ENCODE peak calls at places on chromosomes 7 and 10, in six cellular contexts. One of them, this sample, is unnamed.

GRCh38 chr10:125411724-125412123 is 251.4 kb upstream of the CTBP2 start:
- DNase-seq in OCI-LY7: no peak
- DNase-seq in mammary epithelial cell: peak; percentile 94
- DNase-seq in PC-3: peak; percentile 84
- DNase-seq in Karpas-422: no peak
- DNase-seq in neural progenitor cell: no peak
- DNase-seq in this sample: peak; percentile 55

GRCh38 chr7:131648491-131648890 is 92.1 kb upstream of the PODXL start:
- DNase-seq in Karpas-422: no peak
- DNase-seq in OCI-LY7: no peak
- DNase-seq in neural progenitor cell: no peak
- DNase-seq in mammary epithelial cell: no peak
- DNase-seq in PC-3: no peak
- DNase-seq in this sample: no peak

GRCh38 chr10:132420469-132421376 is 23.7 kb downstream of the PWWP2B start:
- DNase-seq in OCI-LY7: peak; percentile 52
- DNase-seq in neural progenitor cell: no peak
- DNase-seq in PC-3: peak; percentile 53
- DNase-seq in Karpas-422: no peak
- DNase-seq in mammary epithelial cell: no peak
- DNase-seq in this sample: no peak

GRCh38 chr7:92621641-92622429 is 31.6 kb upstream of the FAM133B start:
- DNase-seq in mammary epithelial cell: peak; percentile 32
- DNase-seq in OCI-LY7: peak; percentile 6
- DNase-seq in Karpas-422: peak; percentile 58
- DNase-seq in PC-3: no peak
- DNase-seq in neural progenitor cell: no peak
- DNase-seq in this sample: no peak

GRCh38 chr7:77887567-77887966 is 89.0 kb downstream of the PHTF2 start:
- DNase-seq in Karpas-422: no peak
- DNase-seq in mammary epithelial cell: peak; percentile 35
- DNase-seq in neural progenitor cell: no peak
- DNase-seq in OCI-LY7: no peak
- DNase-seq in PC-3: peak; percentile 49
- DNase-seq in this sample: no peak

GRCh38 chr7:2241580-2242540 is at the start of the genes MRM2 and NUDT1:
- DNase-seq in Karpas-422: peak; percentile 91
- DNase-seq in mammary epithelial cell: peak; percentile 79
- DNase-seq in OCI-LY7: peak; percentile 87
- DNase-seq in neural progenitor cell: peak; percentile 95
- DNase-seq in PC-3: peak; percentile 83
- DNase-seq in this sample: no peak

GRCh38 chr10:8238989-8239388 is 184.5 kb downstream of the GATA3 start:
- DNase-seq in PC-3: no peak
- DNase-seq in OCI-LY7: no peak
- DNase-seq in neural progenitor cell: no peak
- DNase-seq in Karpas-422: no peak
- DNase-seq in mammary epithelial cell: no peak
- DNase-seq in this sample: no peak

GRCh38 chr7:82444220-82445049 is 858 bp upstream of the CACNA2D1 start:
- DNase-seq in PC-3: peak; percentile 6
- DNase-seq in mammary epithelial cell: peak; percentile 40
- DNase-seq in neural progenitor cell: peak; percentile 64
- DNase-seq in OCI-LY7: no peak
- DNase-seq in Karpas-422: no peak
- DNase-seq in this sample: no peak

GRCh38 chr7:70693690-70694356 is 438.1 kb upstream of the GALNT17 start:
- DNase-seq in OCI-LY7: peak; percentile 81
- DNase-seq in PC-3: no peak
- DNase-seq in neural progenitor cell: peak; percentile 91
- DNase-seq in mammary epithelial cell: peak; percentile 58
- DNase-seq in Karpas-422: peak; percentile 83
- DNase-seq in this sample: no peak

GRCh38 chr10:29841724-29842649 is 207.2 kb upstream of the SVIL start:
- DNase-seq in neural progenitor cell: peak; percentile 16
- DNase-seq in OCI-LY7: no peak
- DNase-seq in Karpas-422: no peak
- DNase-seq in mammary epithelial cell: no peak
- DNase-seq in PC-3: peak; percentile 37
- DNase-seq in this sample: no peak

GRCh38 chr10:2584385-2584784 is 483.0 kb upstream of the PFKP start:
- DNase-seq in neural progenitor cell: no peak
- DNase-seq in PC-3: no peak
- DNase-seq in mammary epithelial cell: no peak
- DNase-seq in Karpas-422: no peak
- DNase-seq in OCI-LY7: no peak
- DNase-seq in this sample: no peak

GRCh38 chr7:133705596-133705995 is 421.5 kb upstream of the LRGUK start:
- DNase-seq in OCI-LY7: no peak
- DNase-seq in PC-3: peak; percentile 89
- DNase-seq in neural progenitor cell: no peak
- DNase-seq in mammary epithelial cell: peak; percentile 91
- DNase-seq in Karpas-422: no peak
- DNase-seq in this sample: peak; percentile 49

GRCh38 chr7:37180828-37181549 is 267.7 kb downstream of the ELMO1 start:
- DNase-seq in neural progenitor cell: no peak
- DNase-seq in PC-3: no peak
- DNase-seq in OCI-LY7: no peak
- DNase-seq in Karpas-422: no peak
- DNase-seq in mammary epithelial cell: no peak
- DNase-seq in this sample: no peak

GRCh38 chr7:151291206-151291605 is 42.7 kb upstream of the SMARCD3 start:
- DNase-seq in neural progenitor cell: no peak
- DNase-seq in PC-3: peak; percentile 6
- DNase-seq in mammary epithelial cell: peak; percentile 12
- DNase-seq in Karpas-422: no peak
- DNase-seq in OCI-LY7: no peak
- DNase-seq in this sample: no peak

GRCh38 chr10:50512214-50512595 is 111.6 kb downstream of the SGMS1 start:
- DNase-seq in Karpas-422: no peak
- DNase-seq in OCI-LY7: no peak
- DNase-seq in PC-3: no peak
- DNase-seq in neural progenitor cell: no peak
- DNase-seq in mammary epithelial cell: no peak
- DNase-seq in this sample: no peak

GRCh38 chr10:13078912-13079775 is 20.8 kb upstream of the OPTN start:
- DNase-seq in Karpas-422: no peak
- DNase-seq in mammary epithelial cell: no peak
- DNase-seq in neural progenitor cell: peak; percentile 89
- DNase-seq in OCI-LY7: no peak
- DNase-seq in PC-3: no peak
- DNase-seq in this sample: no peak

GRCh38 chr10:113527181-113527580 is 25.7 kb upstream of the HABP2 start:
- DNase-seq in PC-3: no peak
- DNase-seq in mammary epithelial cell: no peak
- DNase-seq in OCI-LY7: no peak
- DNase-seq in Karpas-422: no peak
- DNase-seq in neural progenitor cell: no peak
- DNase-seq in this sample: no peak

DNA sequence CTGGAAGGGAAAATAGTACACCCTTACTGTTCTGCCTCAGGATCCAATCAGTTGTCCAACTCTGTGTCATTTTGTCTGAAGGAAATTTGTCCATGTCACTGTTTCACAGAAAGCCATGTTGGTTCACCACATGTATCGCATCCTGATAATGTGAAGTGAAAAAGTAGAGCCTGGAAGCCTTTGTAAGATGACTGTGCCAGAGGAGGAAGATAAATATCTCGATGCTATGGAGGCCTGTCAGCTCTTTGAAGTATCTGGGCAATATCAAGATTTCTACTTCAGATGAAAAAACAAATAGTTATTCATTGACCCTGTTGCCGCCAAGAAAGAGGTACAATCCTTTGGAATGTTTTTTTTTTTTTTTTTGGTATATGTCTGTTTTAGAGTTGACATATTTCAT is 270.5 kb downstream of the PHF14 start:
- DNase-seq in Karpas-422: no peak
- DNase-seq in OCI-LY7: no peak
- DNase-seq in PC-3: no peak
- DNase-seq in mammary epithelial cell: no peak
- DNase-seq in neural progenitor cell: no peak
- DNase-seq in this sample: no peak
- H2AFZ ChIP-seq in Karpas-422: no peak overlapping the region
- H2AFZ ChIP-seq in OCI-LY7: no peak overlapping the region
- H2AFZ ChIP-seq in PC-3: no peak overlapping the region
- H2AFZ ChIP-seq in mammary epithelial cell: no peak overlapping the region
- H2AFZ ChIP-seq in neural progenitor cell: no peak overlapping the region
- H2AFZ ChIP-seq in this sample: no peak overlapping the region

GRCh38 chr7:104848386-104848990 is 165.5 kb upstream of the KMT2E start:
- DNase-seq in OCI-LY7: peak; percentile 51
- DNase-seq in neural progenitor cell: peak; percentile 80
- DNase-seq in Karpas-422: peak; percentile 82
- DNase-seq in mammary epithelial cell: peak; percentile 25
- DNase-seq in PC-3: peak; percentile 78
- DNase-seq in this sample: no peak
- H2AFZ ChIP-seq in OCI-LY7: no peak overlapping the region
- H2AFZ ChIP-seq in neural progenitor cell: peak overlapping the region; percentile 86
- H2AFZ ChIP-seq in Karpas-422: no peak overlapping the region
- H2AFZ ChIP-seq in mammary epithelial cell: no peak overlapping the region
- H2AFZ ChIP-seq in PC-3: no peak overlapping the region
- H2AFZ ChIP-seq in this sample: no peak overlapping the region

GRCh38 chr10:44566786-44567185 is 181.9 kb upstream of the CXCL12 start:
- DNase-seq in OCI-LY7: no peak
- DNase-seq in Karpas-422: no peak
- DNase-seq in PC-3: no peak
- DNase-seq in neural progenitor cell: no peak
- DNase-seq in mammary epithelial cell: no peak
- DNase-seq in this sample: no peak

GRCh38 chr10:44569193-44570091 is 184.5 kb upstream of the CXCL12 start:
- DNase-seq in mammary epithelial cell: no peak
- DNase-seq in OCI-LY7: no peak
- DNase-seq in neural progenitor cell: no peak
- DNase-seq in Karpas-422: no peak
- DNase-seq in PC-3: no peak
- DNase-seq in this sample: no peak

GRCh38 chr10:44564801-44565200 is 179.9 kb upstream of the CXCL12 start:
- DNase-seq in mammary epithelial cell: no peak
- DNase-seq in PC-3: no peak
- DNase-seq in OCI-LY7: no peak
- DNase-seq in neural progenitor cell: no peak
- DNase-seq in Karpas-422: no peak
- DNase-seq in this sample: no peak

GRCh38 chr10:44571701-44572100 is 186.8 kb upstream of the CXCL12 start:
- DNase-seq in OCI-LY7: no peak
- DNase-seq in PC-3: peak; percentile 48
- DNase-seq in mammary epithelial cell: no peak
- DNase-seq in Karpas-422: no peak
- DNase-seq in neural progenitor cell: no peak
- DNase-seq in this sample: no peak

GRCh38 chr10:44567471-44567870 is 182.6 kb upstream of the CXCL12 start:
- DNase-seq in Karpas-422: no peak
- DNase-seq in neural progenitor cell: no peak
- DNase-seq in OCI-LY7: no peak
- DNase-seq in PC-3: no peak
- DNase-seq in mammary epithelial cell: no peak
- DNase-seq in this sample: no peak
- H2AFZ ChIP-seq in Karpas-422: no peak overlapping the region
- H2AFZ ChIP-seq in neural progenitor cell: no peak overlapping the region
- H2AFZ ChIP-seq in OCI-LY7: no peak overlapping the region
- H2AFZ ChIP-seq in PC-3: no peak overlapping the region
- H2AFZ ChIP-seq in mammary epithelial cell: no peak overlapping the region
- H2AFZ ChIP-seq in this sample: no peak overlapping the region

GRCh38 chr7:31458203-31458602 is 55.7 kb upstream of the ITPRID1 start:
- DNase-seq in mammary epithelial cell: no peak
- DNase-seq in neural progenitor cell: no peak
- DNase-seq in OCI-LY7: no peak
- DNase-seq in PC-3: no peak
- DNase-seq in Karpas-422: no peak
- DNase-seq in this sample: no peak
- H2AFZ ChIP-seq in mammary epithelial cell: no peak overlapping the region
- H2AFZ ChIP-seq in neural progenitor cell: no peak overlapping the region
- H2AFZ ChIP-seq in OCI-LY7: no peak overlapping the region
- H2AFZ ChIP-seq in PC-3: no peak overlapping the region
- H2AFZ ChIP-seq in Karpas-422: no peak overlapping the region
- H2AFZ ChIP-seq in this sample: no peak overlapping the region

DNA sequence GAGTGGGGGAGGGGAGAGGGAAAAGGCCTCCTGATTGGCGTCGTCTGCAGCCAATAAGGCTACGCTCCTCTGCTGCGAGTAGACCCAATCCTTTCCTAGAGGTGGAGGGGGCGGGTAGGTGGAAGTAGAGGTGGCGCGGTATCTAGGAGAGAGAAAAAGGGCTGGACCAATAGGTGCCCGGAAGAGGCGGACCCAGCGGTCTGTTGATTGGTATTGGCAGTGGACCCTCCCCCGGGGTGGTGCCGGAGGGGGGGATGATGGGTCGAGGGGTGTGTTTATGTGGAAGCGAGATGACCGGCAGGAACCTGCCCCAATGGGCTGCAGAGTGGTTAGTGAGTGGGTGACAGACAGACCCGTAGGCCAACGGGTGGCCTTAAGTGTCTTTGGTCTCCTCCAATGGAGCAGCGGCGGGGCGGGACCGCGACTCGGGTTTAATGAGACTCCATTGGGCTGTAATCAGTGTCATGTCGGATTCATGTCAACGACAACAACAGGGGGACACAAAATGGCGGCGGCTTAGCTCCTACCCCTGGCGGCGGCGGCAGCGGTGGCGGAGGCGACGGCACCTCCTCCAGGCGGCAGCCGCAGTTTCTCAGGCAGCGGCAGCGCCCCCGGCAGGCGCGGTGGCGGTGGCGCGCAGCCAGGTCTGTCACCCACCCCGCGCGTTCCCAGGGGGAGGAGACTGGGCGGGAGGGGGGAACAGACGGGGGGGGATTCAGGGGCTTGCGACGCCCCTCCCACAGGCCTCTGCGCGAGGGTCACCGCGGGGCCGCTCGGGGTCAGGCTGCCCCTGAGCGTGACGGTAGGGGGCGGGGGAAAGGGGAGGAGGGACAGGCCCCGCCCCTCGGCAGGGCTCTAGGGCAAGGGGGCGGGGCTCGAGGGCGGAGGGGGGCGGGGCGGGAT is at the start of gene KAT6B:
- DNase-seq in PC-3: peak; percentile 100
- DNase-seq in OCI-LY7: peak; percentile 100
- DNase-seq in mammary epithelial cell: peak; percentile 100
- DNase-seq in Karpas-422: peak; percentile 100
- DNase-seq in neural progenitor cell: peak; percentile 100
- DNase-seq in this sample: peak; percentile 100
- H2AFZ ChIP-seq in PC-3: peak within 1 kb of the TSS; percentile 81
- H2AFZ ChIP-seq in OCI-LY7: peak within 1 kb of the TSS; percentile 66
- H2AFZ ChIP-seq in mammary epithelial cell: peak within 1 kb of the TSS; percentile 99
- H2AFZ ChIP-seq in Karpas-422: peak within 1 kb of the TSS; percentile 77
- H2AFZ ChIP-seq in neural progenitor cell: peak within 1 kb of the TSS; percentile 94
- H2AFZ ChIP-seq in this sample: peak within 1 kb of the TSS; percentile 93

GRCh38 chr10:26859241-26860025 is 1.3 kb downstream of the ABI1 start:
- DNase-seq in Karpas-422: peak; percentile 60
- DNase-seq in neural progenitor cell: peak; percentile 20
- DNase-seq in PC-3: no peak
- DNase-seq in mammary epithelial cell: no peak
- DNase-seq in OCI-LY7: no peak
- DNase-seq in this sample: no peak
- H2AFZ ChIP-seq in Karpas-422: no peak overlapping the region
- H2AFZ ChIP-seq in neural progenitor cell: no peak overlapping the region
- H2AFZ ChIP-seq in PC-3: peak overlapping the region; percentile 66
- H2AFZ ChIP-seq in mammary epithelial cell: no peak overlapping the region
- H2AFZ ChIP-seq in OCI-LY7: no peak overlapping the region
- H2AFZ ChIP-seq in this sample: no peak overlapping the region

This sample was measured in keratinocyte.